ENCODE peak calls at places on chromosomes 11 and 22, in eight cellular contexts. L is heart right ventricle, U is lung, S is K562, R is OCI-LY7, Q is GM23248, V is body of pancreas, O is A673. H is an unnamed sample.

GRCh38 chr11:15893080-15893492 is 463.3 kb downstream of the SOX6 start:
- DNase-seq in L (no peak), U (no peak), S (no peak), R (no peak), Q (no peak), V (no peak), O (peak; percentile 54), H (no peak)

GRCh38 chr22:17120711-17121234 is 387 bp downstream of the TMEM121B start:
- DNase-seq in L (no peak), U (no peak), S (no peak), R (no peak), Q (peak; percentile 46), V (no peak), O (peak; percentile 48), H (no peak)

GRCh38 chr11:2781413-2782274 is 81.8 kb upstream of the KCNQ1OT1 start:
- DNase-seq in L (peak; percentile 34), U (peak; percentile 27), S (peak; percentile 49), R (no peak), Q (no peak), V (peak; percentile 34), O (no peak), H (no peak)

GRCh38 chr11:16985297-16985696 is 28.9 kb downstream of the PLEKHA7 start:
- DNase-seq in L (no peak), U (no peak), S (no peak), R (no peak), Q (no peak), V (peak; percentile 65), O (no peak), H (no peak)

GRCh38 chr11:105975128-105975527 is 46.9 kb downstream of the MSANTD4 start:
- DNase-seq in L (no peak), U (no peak), S (no peak), R (no peak), Q (peak; percentile 33), V (no peak), O (no peak), H (no peak)

GRCh38 chr11:27357250-27357649 is 5.8 kb downstream of the CCDC34 start:
- DNase-seq in L (no peak), U (no peak), S (no peak), R (no peak), Q (no peak), V (peak; percentile 78), O (no peak), H (peak; percentile 74)

GRCh38 chr11:67269401-67270255 is 3.4 kb downstream of the GRK2 start:
- DNase-seq in L (no peak), U (no peak), S (no peak), R (peak; percentile 24), Q (no peak), V (peak; percentile 59), O (peak; percentile 85), H (no peak)

GRCh38 chr11:45423036-45423435 is 136.9 kb upstream of the SYT13 start:
- DNase-seq in L (no peak), U (no peak), S (no peak), R (no peak), Q (no peak), V (no peak), O (no peak), H (no peak)

GRCh38 chr11:117042689-117043088 is 55.5 kb downstream of the SIK3 start:
- DNase-seq in L (no peak), U (no peak), S (no peak), R (no peak), Q (no peak), V (no peak), O (no peak), H (no peak)

GRCh38 chr11:105609341-105609781 is 512 bp upstream of the GRIA4 start:
- DNase-seq in L (no peak), U (no peak), S (no peak), R (no peak), Q (peak; percentile 39), V (peak; percentile 20), O (peak; percentile 34), H (no peak)

GRCh38 chr11:108669711-108670110 is 4.8 kb downstream of the DDX10 start:
- DNase-seq in L (no peak), U (no peak), S (no peak), R (no peak), Q (no peak), V (no peak), O (no peak), H (no peak)

GRCh38 chr22:18976197-18976751 is 40.2 kb upstream of the PRODH start:
- DNase-seq in L (no peak), U (no peak), S (no peak), R (no peak), Q (no peak), V (peak; percentile 78), O (no peak), H (no peak)
- H3K4me3 ChIP-seq in L (no peak overlapping the region), U (no peak overlapping the region), S (no peak overlapping the region), R (no peak overlapping the region), Q (no peak overlapping the region), V (no peak overlapping the region), O (no peak overlapping the region), H (no peak overlapping the region)

GRCh38 chr11:121449123-121449522 is 3.0 kb upstream of the SORL1 start:
- DNase-seq in L (no peak), U (no peak), S (no peak), R (peak; percentile 57), Q (no peak), V (no peak), O (no peak), H (no peak)

GRCh38 chr11:121451178-121451981 is 734 bp upstream of the SORL1 start:
- DNase-seq in L (no peak), U (no peak), S (no peak), R (peak; percentile 79), Q (no peak), V (peak; percentile 24), O (no peak), H (no peak)

GRCh38 chr11:121451982-121452608 is at the start of gene SORL1:
- DNase-seq in L (peak; percentile 66), U (peak; percentile 72), S (peak; percentile 24), R (peak; percentile 86), Q (peak; percentile 82), V (peak; percentile 74), O (peak; percentile 76), H (no peak)

GRCh38 chr11:121449626-121450025 is 2.5 kb upstream of the SORL1 start:
- DNase-seq in L (no peak), U (no peak), S (no peak), R (no peak), Q (no peak), V (no peak), O (no peak), H (no peak)

DNA sequence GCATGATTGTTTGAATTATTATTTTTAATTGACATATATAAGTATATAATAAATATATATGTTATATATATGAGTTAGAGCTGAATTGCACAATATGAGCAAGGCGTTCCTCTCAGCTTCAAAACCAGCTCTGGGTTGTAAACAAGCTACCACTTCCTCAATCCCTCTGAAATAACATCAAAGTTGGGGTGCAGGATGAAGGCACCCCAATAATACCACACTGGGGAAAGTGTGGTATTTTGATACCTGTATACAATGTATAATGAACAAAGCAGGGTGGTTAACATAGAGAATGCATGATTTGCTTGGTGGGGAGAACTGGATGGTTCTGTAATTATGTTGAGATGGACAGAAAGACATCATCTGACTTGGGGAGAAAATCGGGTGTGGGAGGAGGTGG is 1.7 kb upstream of the SORL1 start:
- DNase-seq in L (no peak), U (no peak), S (no peak), R (no peak), Q (no peak), V (no peak), O (no peak), H (no peak)
- H3K27ac ChIP-seq in L (no peak overlapping the region), U (no peak overlapping the region), S (no peak overlapping the region), R (peak overlapping the region; percentile 97), Q (no peak overlapping the region), V (no peak overlapping the region), O (no peak overlapping the region), H (no peak overlapping the region)

GRCh38 chr11:8310743-8311298 is 47.1 kb upstream of the LMO1 start:
- DNase-seq in L (no peak), U (no peak), S (no peak), R (no peak), Q (no peak), V (no peak), O (no peak), H (no peak)
- H3K4me1 ChIP-seq in L (no peaks in the 10 kb centered on the region), U (no peaks in the 10 kb centered on the region), S (no peaks in the 10 kb centered on the region), R (no peaks in the 10 kb centered on the region), Q (no peaks in the 10 kb centered on the region), V (no peaks in the 10 kb centered on the region), O (no peaks in the 10 kb centered on the region), H (peaks cover 4% of the 10 kb centered on the region)

GRCh38 chr11:134118016-134118415 is 49.1 kb downstream of the JAM3 start:
- DNase-seq in L (no peak), U (no peak), S (no peak), R (no peak), Q (peak; percentile 37), V (no peak), O (no peak), H (no peak)

GRCh38 chr11:134119094-134119493 is 50.2 kb downstream of the JAM3 start:
- DNase-seq in L (no peak), U (no peak), S (no peak), R (no peak), Q (peak; percentile 49), V (no peak), O (no peak), H (peak; percentile 43)

GRCh38 chr11:134120921-134121526 is 52.2 kb downstream of the JAM3 start:
- DNase-seq in L (peak; percentile 53), U (no peak), S (no peak), R (no peak), Q (peak; percentile 79), V (no peak), O (no peak), H (peak; percentile 81)

GRCh38 chr11:134116210-134116609 is 47.3 kb downstream of the JAM3 start:
- DNase-seq in L (no peak), U (no peak), S (no peak), R (no peak), Q (no peak), V (no peak), O (no peak), H (no peak)

DNA sequence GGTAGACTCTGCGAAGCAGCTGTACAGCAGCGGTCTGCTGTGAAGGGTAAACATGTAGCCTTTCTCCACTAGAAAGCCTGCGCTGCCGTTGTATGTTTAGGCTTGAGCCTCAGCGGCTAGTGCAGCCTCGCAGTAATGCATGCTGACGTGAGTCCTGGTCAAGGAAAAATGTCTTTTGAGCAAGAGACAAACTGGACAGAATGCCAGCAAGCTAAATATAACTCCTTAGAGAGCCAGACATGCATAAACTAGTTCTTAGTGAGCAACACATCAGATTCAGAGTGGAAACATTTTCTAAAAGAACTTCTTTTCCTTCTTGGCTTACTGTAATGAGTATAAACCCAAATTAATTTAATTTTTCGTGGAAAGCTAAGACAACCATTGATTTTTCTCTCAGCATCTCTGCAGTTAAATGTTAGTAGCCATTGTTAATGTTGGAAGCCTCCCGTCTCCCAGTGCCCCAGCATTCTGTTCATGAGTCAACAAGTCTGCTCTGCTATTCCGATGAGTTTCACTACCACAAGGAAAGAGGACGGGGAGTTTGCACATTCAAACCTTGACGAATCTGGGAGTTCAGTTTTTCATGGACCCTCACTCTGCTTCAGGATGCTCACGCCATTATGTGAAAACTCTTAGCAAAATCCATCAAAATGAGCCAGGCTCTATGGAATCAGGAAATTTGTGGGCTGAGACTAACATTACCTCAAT is 51.4 kb downstream of the JAM3 start:
- DNase-seq in L (peak; percentile 74), U (no peak), S (no peak), R (no peak), Q (peak; percentile 97), V (peak; percentile 13), O (no peak), H (peak; percentile 72)
- H3K4me3 ChIP-seq in L (peak overlapping the region; percentile 31), U (no peak overlapping the region), S (no peak overlapping the region), R (no peak overlapping the region), Q (peak overlapping the region; percentile 59), V (no peak overlapping the region), O (no peak overlapping the region), H (peak overlapping the region; percentile 35)

H was measured in SJCRH30.